ENCODE peak calls at places on chromosomes 11 and 22, in ten cellular contexts. L is uterus, K is neural progenitor cell, D is cardiac fibroblast, S is body of pancreas, O is transverse colon, R is prostate gland, P is OCI-LY7, Q is GM23338, A is PC-9. U is an unnamed sample.
A peak's percentile ranks its signal among the peaks of the same experiment; 100 is the strongest.

GRCh38 chr11:77547863-77548551 is 41.7 kb upstream of the AQP11 start:
- DNase-seq in L (no peak), K (peak; percentile 80), D (peak; percentile 81), S (peak; percentile 33), O (peak; percentile 30), R (peak; percentile 58), P (peak; percentile 61), Q (peak; percentile 86), A (peak; percentile 39), U (no peak)

GRCh38 chr22:37427711-37428635 is 694 bp upstream of the ELFN2 start:
- DNase-seq in L (no peak), K (peak; percentile 41), D (no peak), S (no peak), O (no peak), R (no peak), P (no peak), Q (peak; percentile 50), A (no peak), U (no peak)

GRCh38 chr11:83068573-83068972 is 3.1 kb downstream of the RAB30 start:
- DNase-seq in L (no peak), K (no peak), D (no peak), S (no peak), O (no peak), R (no peak), P (no peak), Q (no peak), A (no peak), U (no peak)

GRCh38 chr11:64868904-64869570 is 9.4 kb downstream of the EHD1 start:
- DNase-seq in L (peak; percentile 67), K (no peak), D (peak; percentile 96), S (no peak), O (no peak), R (no peak), P (peak; percentile 77), Q (no peak), A (peak; percentile 88), U (no peak)

GRCh38 chr22:21975273-21975672 is 7.3 kb downstream of the TOP3B start:
- DNase-seq in L (no peak), K (no peak), D (no peak), S (no peak), O (no peak), R (no peak), P (no peak), Q (no peak), A (no peak), U (no peak)

GRCh38 chr11:132099692-132100091 is 729.3 kb downstream of the NTM start:
- DNase-seq in L (no peak), K (peak; percentile 48), D (no peak), S (no peak), O (no peak), R (no peak), P (peak; percentile 9), Q (peak; percentile 83), A (no peak), U (no peak)

GRCh38 chr22:22110548-22111266 is 128.1 kb upstream of the TOP3B start:
- DNase-seq in L (peak; percentile 27), K (peak; percentile 62), D (peak; percentile 79), S (peak; percentile 17), O (peak; percentile 51), R (no peak), P (peak; percentile 95), Q (peak; percentile 74), A (peak; percentile 27), U (no peak)

GRCh38 chr11:86592047-86592564 is 80.3 kb downstream of the ME3 start:
- DNase-seq in L (no peak), K (no peak), D (peak; percentile 68), S (no peak), O (no peak), R (no peak), P (no peak), Q (no peak), A (peak; percentile 17), U (no peak)

GRCh38 chr11:134407321-134407828 is 4.7 kb downstream of the B3GAT1 start:
- DNase-seq in L (no peak), K (no peak), D (no peak), S (no peak), O (no peak), R (no peak), P (no peak), Q (no peak), A (no peak), U (no peak)

GRCh38 chr11:76008474-76008873 is 193.5 kb downstream of the UVRAG start:
- DNase-seq in L (no peak), K (no peak), D (peak; percentile 76), S (no peak), O (no peak), R (no peak), P (no peak), Q (no peak), A (no peak), U (no peak)

GRCh38 chr11:20057055-20057943 is 103.0 kb downstream of the DBX1 start:
- DNase-seq in L (no peak), K (no peak), D (no peak), S (no peak), O (no peak), R (no peak), P (no peak), Q (no peak), A (no peak), U (no peak)

GRCh38 chr11:64430570-64430969 is 71.6 kb downstream of the RPS6KA4 start:
- DNase-seq in L (no peak), K (no peak), D (no peak), S (no peak), O (no peak), R (no peak), P (no peak), Q (no peak), A (no peak), U (no peak)

GRCh38 chr22:42863349-42863911 is 6.4 kb upstream of the ARFGAP3 start:
- DNase-seq in L (no peak), K (no peak), D (peak; percentile 87), S (no peak), O (no peak), R (no peak), P (no peak), Q (no peak), A (peak; percentile 66), U (no peak)

GRCh38 chr11:132357811-132358572 is 987.6 kb downstream of the NTM start:
- DNase-seq in L (no peak), K (no peak), D (no peak), S (no peak), O (no peak), R (no peak), P (no peak), Q (no peak), A (no peak), U (no peak)

GRCh38 chr11:131754671-131755070 is 384.3 kb downstream of the NTM start:
- DNase-seq in L (no peak), K (no peak), D (peak; percentile 79), S (no peak), O (no peak), R (no peak), P (no peak), Q (no peak), A (no peak), U (no peak)

GRCh38 chr22:41500303-41500702 is 31.4 kb downstream of the ACO2 start:
- DNase-seq in L (no peak), K (no peak), D (no peak), S (no peak), O (no peak), R (no peak), P (no peak), Q (no peak), A (no peak), U (no peak)

GRCh38 chr22:29143848-29144785 is 61.6 kb upstream of the EMID1 start:
- DNase-seq in L (peak; percentile 4), K (no peak), D (no peak), S (no peak), O (no peak), R (no peak), P (no peak), Q (no peak), A (no peak), U (no peak)

GRCh38 chr11:125968363-125968762 is 22.5 kb downstream of the VSIG10L2 start:
- DNase-seq in L (no peak), K (no peak), D (no peak), S (no peak), O (no peak), R (peak; percentile 66), P (no peak), Q (no peak), A (no peak), U (no peak)

GRCh38 chr11:613369-613968 is 2.3 kb downstream of the IRF7 start:
- DNase-seq in L (peak; percentile 23), K (peak; percentile 92), D (peak; percentile 34), S (peak; percentile 50), O (peak; percentile 92), R (peak; percentile 63), P (peak; percentile 64), Q (peak; percentile 89), A (peak; percentile 60), U (no peak)
- H3K4me3 ChIP-seq in L (no peak overlapping the region), K (no peak overlapping the region), D (no peak overlapping the region), S (no peak overlapping the region), O (peak overlapping the region; percentile 13), R (no peak overlapping the region), P (no peak overlapping the region), Q (peak overlapping the region; percentile 40), A (no peak overlapping the region), U (peak overlapping the region; percentile 84)

GRCh38 chr11:114061053-114062049 is 1.8 kb downstream of the ZBTB16 start:
- DNase-seq in L (no peak), K (peak; percentile 55), D (peak; percentile 58), S (peak; percentile 59), O (no peak), R (no peak), P (no peak), Q (peak; percentile 37), A (no peak), U (no peak)
- H3K4me3 ChIP-seq in L (peak overlapping the region; percentile 98), K (peak overlapping the region; percentile 70), D (peak overlapping the region; percentile 88), S (peak overlapping the region; percentile 98), O (peak overlapping the region; percentile 81), R (peak overlapping the region; percentile 97), P (no peak overlapping the region), Q (peak overlapping the region; percentile 80), A (no peak overlapping the region), U (peak overlapping the region; percentile 97)

DNA sequence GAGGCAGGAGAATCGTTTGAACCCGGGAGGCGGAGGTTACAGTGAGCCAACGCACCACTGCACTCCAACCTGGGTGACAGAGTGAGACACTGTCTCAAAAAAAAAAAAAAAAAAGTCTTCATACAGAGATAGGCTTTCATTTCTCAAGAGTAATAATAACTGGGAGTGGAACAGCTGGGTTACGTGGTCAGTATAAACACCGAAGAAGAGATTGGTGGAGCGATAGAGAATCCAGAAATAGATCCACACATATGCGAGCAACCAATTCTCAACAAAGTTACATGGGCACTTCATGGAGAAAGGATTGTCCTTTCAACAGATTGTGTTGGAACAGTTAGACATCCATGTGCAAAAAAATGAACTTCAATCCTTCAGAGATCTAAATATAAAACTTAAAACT is 24.6 kb downstream of the ZBED4 start:
- DNase-seq in L (no peak), K (no peak), D (no peak), S (no peak), O (no peak), R (no peak), P (no peak), Q (no peak), A (no peak), U (no peak)
- H3K4me3 ChIP-seq in L (no peak overlapping the region), K (no peak overlapping the region), D (no peak overlapping the region), S (no peak overlapping the region), O (no peak overlapping the region), R (no peak overlapping the region), P (no peak overlapping the region), Q (no peak overlapping the region), A (no peak overlapping the region), U (no peak overlapping the region)

DNA sequence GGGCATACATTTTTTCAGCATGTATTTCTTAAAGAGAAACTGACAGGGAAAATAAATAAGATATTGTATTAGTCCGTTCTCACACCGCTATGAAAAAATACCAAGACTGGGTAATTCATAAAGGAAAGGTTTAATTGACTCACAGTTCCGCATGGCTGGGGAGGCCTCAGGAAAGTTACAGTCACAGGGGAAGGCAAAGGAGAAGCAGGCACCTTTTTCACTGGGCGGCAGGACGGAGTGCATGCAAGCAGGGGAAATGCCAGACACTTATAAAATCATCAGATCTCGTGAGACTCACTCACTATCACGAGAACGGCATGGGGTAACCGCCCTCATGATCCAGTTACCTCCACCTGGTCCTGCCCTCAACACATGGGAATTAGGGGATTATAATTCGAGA is 44.2 kb downstream of the PPFIA1 start:
- DNase-seq in L (no peak), K (no peak), D (no peak), S (no peak), O (no peak), R (no peak), P (peak; percentile 5), Q (no peak), A (no peak), U (no peak)
- H3K4me3 ChIP-seq in L (no peak overlapping the region), K (no peak overlapping the region), D (no peak overlapping the region), S (no peak overlapping the region), O (no peak overlapping the region), R (no peak overlapping the region), P (no peak overlapping the region), Q (no peak overlapping the region), A (no peak overlapping the region), U (no peak overlapping the region)

U was measured in coronary artery.